ENCODE peak calls at places on chromosomes 7 and 10, in four cellular contexts. One of them, this sample, is unnamed.

GRCh38 chr10:34743804-34744203 is 71.3 kb downstream of the PARD3 start:
- DNase-seq in fibroblast of lung: peak; percentile 37
- DNase-seq in CD8-positive, alpha-beta T cell: no peak
- DNase-seq in CD4-positive, alpha-beta T cell: no peak
- DNase-seq in this sample: no peak

GRCh38 chr7:15313361-15313760 is 248.5 kb downstream of the AGMO start:
- DNase-seq in CD4-positive, alpha-beta T cell: no peak
- DNase-seq in CD8-positive, alpha-beta T cell: no peak
- DNase-seq in fibroblast of lung: no peak
- DNase-seq in this sample: no peak

GRCh38 chr7:47581821-47582747 is at the start of gene TNS3:
- DNase-seq in CD8-positive, alpha-beta T cell: no peak
- DNase-seq in CD4-positive, alpha-beta T cell: no peak
- DNase-seq in fibroblast of lung: peak; percentile 44
- DNase-seq in this sample: no peak

GRCh38 chr10:1035201-1035600 is 9.5 kb upstream of the IDI2 start:
- DNase-seq in CD4-positive, alpha-beta T cell: no peak
- DNase-seq in fibroblast of lung: no peak
- DNase-seq in CD8-positive, alpha-beta T cell: no peak
- DNase-seq in this sample: peak; percentile 23

GRCh38 chr7:128176696-128177095 is 64.4 kb upstream of the LEP start:
- DNase-seq in CD4-positive, alpha-beta T cell: no peak
- DNase-seq in fibroblast of lung: no peak
- DNase-seq in CD8-positive, alpha-beta T cell: no peak
- DNase-seq in this sample: no peak

GRCh38 chr7:96546426-96546825 is 163.2 kb downstream of the SEM1 start:
- DNase-seq in CD8-positive, alpha-beta T cell: no peak
- DNase-seq in fibroblast of lung: no peak
- DNase-seq in CD4-positive, alpha-beta T cell: no peak
- DNase-seq in this sample: no peak

GRCh38 chr10:122990278-122990677 is 10.1 kb downstream of the PSTK start:
- DNase-seq in CD8-positive, alpha-beta T cell: no peak
- DNase-seq in CD4-positive, alpha-beta T cell: no peak
- DNase-seq in fibroblast of lung: no peak
- DNase-seq in this sample: no peak

GRCh38 chr7:112414855-112415490 is 35.3 kb upstream of the IFRD1 start:
- DNase-seq in CD4-positive, alpha-beta T cell: no peak
- DNase-seq in fibroblast of lung: peak; percentile 55
- DNase-seq in CD8-positive, alpha-beta T cell: no peak
- DNase-seq in this sample: no peak

GRCh38 chr10:78865518-78865835 is 203.3 kb upstream of the ZMIZ1 start:
- DNase-seq in fibroblast of lung: peak; percentile 5
- DNase-seq in CD4-positive, alpha-beta T cell: no peak
- DNase-seq in CD8-positive, alpha-beta T cell: no peak
- DNase-seq in this sample: no peak

GRCh38 chr10:53223846-53224245 is 451.3 kb upstream of the MBL2 start:
- DNase-seq in fibroblast of lung: peak; percentile 2
- DNase-seq in CD8-positive, alpha-beta T cell: no peak
- DNase-seq in CD4-positive, alpha-beta T cell: no peak
- DNase-seq in this sample: no peak

GRCh38 chr10:130135676-130136213 is 446 bp upstream of the GLRX3 start:
- DNase-seq in CD8-positive, alpha-beta T cell: no peak
- DNase-seq in fibroblast of lung: no peak
- DNase-seq in CD4-positive, alpha-beta T cell: no peak
- DNase-seq in this sample: no peak

GRCh38 chr7:28272461-28272877 is 91.9 kb upstream of the JAZF1 start:
- DNase-seq in fibroblast of lung: peak; percentile 74
- DNase-seq in CD8-positive, alpha-beta T cell: no peak
- DNase-seq in CD4-positive, alpha-beta T cell: peak; percentile 7
- DNase-seq in this sample: no peak

GRCh38 chr10:122051609-122052385 is 62.8 kb downstream of the TACC2 start:
- DNase-seq in CD8-positive, alpha-beta T cell: no peak
- DNase-seq in CD4-positive, alpha-beta T cell: no peak
- DNase-seq in fibroblast of lung: peak; percentile 73
- DNase-seq in this sample: no peak

GRCh38 chr7:146411975-146412374 is 295.4 kb downstream of the CNTNAP2 start:
- DNase-seq in CD4-positive, alpha-beta T cell: no peak
- DNase-seq in fibroblast of lung: no peak
- DNase-seq in CD8-positive, alpha-beta T cell: no peak
- DNase-seq in this sample: no peak

GRCh38 chr7:155741805-155742204 is 70.5 kb downstream of the SHH start:
- DNase-seq in CD4-positive, alpha-beta T cell: no peak
- DNase-seq in fibroblast of lung: no peak
- DNase-seq in CD8-positive, alpha-beta T cell: no peak
- DNase-seq in this sample: peak; percentile 28

GRCh38 chr10:70738425-70739121 is 46.6 kb downstream of the TBATA start:
- DNase-seq in CD8-positive, alpha-beta T cell: no peak
- DNase-seq in fibroblast of lung: no peak
- DNase-seq in CD4-positive, alpha-beta T cell: no peak
- DNase-seq in this sample: no peak

GRCh38 chr7:80420876-80421275 is 91.0 kb downstream of the GNAT3 start:
- DNase-seq in CD8-positive, alpha-beta T cell: no peak
- DNase-seq in CD4-positive, alpha-beta T cell: no peak
- DNase-seq in fibroblast of lung: no peak
- DNase-seq in this sample: no peak

GRCh38 chr7:96184783-96185182 is 137.1 kb downstream of the SLC25A13 start:
- DNase-seq in fibroblast of lung: no peak
- DNase-seq in CD4-positive, alpha-beta T cell: no peak
- DNase-seq in CD8-positive, alpha-beta T cell: no peak
- DNase-seq in this sample: no peak

GRCh38 chr7:28093617-28094232 is 86.9 kb downstream of the JAZF1 start:
- DNase-seq in fibroblast of lung: peak; percentile 73
- DNase-seq in CD4-positive, alpha-beta T cell: peak; percentile 2
- DNase-seq in CD8-positive, alpha-beta T cell: peak; percentile 18
- DNase-seq in this sample: peak; percentile 40

GRCh38 chr10:21888959-21889358 is 114.6 kb downstream of the DNAJC1 start:
- DNase-seq in fibroblast of lung: no peak
- DNase-seq in CD8-positive, alpha-beta T cell: peak; percentile 11
- DNase-seq in CD4-positive, alpha-beta T cell: peak; percentile 4
- DNase-seq in this sample: no peak

GRCh38 chr10:24438800-24439199 is 229.9 kb downstream of the KIAA1217 start:
- DNase-seq in CD8-positive, alpha-beta T cell: no peak
- DNase-seq in fibroblast of lung: no peak
- DNase-seq in CD4-positive, alpha-beta T cell: no peak
- DNase-seq in this sample: no peak

GRCh38 chr7:149354119-149354518 is 92.1 kb downstream of the ZNF783 start:
- DNase-seq in CD4-positive, alpha-beta T cell: no peak
- DNase-seq in fibroblast of lung: no peak
- DNase-seq in CD8-positive, alpha-beta T cell: no peak
- DNase-seq in this sample: no peak

GRCh38 chr7:108417144-108417543 is 39.1 kb downstream of the NRCAM start:
- DNase-seq in CD4-positive, alpha-beta T cell: no peak
- DNase-seq in CD8-positive, alpha-beta T cell: no peak
- DNase-seq in fibroblast of lung: no peak
- DNase-seq in this sample: no peak

GRCh38 chr7:77550586-77550985 is 13.5 kb downstream of the PTPN12 start:
- DNase-seq in CD4-positive, alpha-beta T cell: no peak
- DNase-seq in fibroblast of lung: peak; percentile 59
- DNase-seq in CD8-positive, alpha-beta T cell: no peak
- DNase-seq in this sample: no peak
- H3K27ac ChIP-seq in CD4-positive, alpha-beta T cell: no peak overlapping the region
- H3K27ac ChIP-seq in fibroblast of lung: no peak overlapping the region
- H3K27ac ChIP-seq in CD8-positive, alpha-beta T cell: no peak overlapping the region
- H3K27ac ChIP-seq in this sample: no peak overlapping the region

DNA sequence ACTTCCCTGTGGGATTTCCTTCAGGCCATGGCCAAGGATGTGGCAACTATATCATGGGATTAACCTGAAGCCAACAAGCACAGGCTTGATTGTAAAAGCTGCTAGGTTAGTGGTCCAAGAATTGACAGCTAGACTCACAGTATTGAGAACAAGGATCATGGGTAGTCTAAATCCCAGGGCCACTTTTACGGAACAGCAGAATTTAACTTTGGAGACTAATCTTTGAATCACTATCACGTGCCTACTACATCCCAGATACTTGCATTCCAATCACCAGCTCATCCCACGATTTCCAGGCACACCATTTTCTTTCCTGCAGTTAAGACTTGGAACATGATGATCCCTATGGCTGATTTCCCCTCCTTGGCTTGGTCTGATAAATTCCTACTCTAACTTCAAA is 65.6 kb upstream of the ADO start:
- DNase-seq in fibroblast of lung: peak; percentile 62
- DNase-seq in CD8-positive, alpha-beta T cell: no peak
- DNase-seq in CD4-positive, alpha-beta T cell: no peak
- DNase-seq in this sample: no peak
- H3K27ac ChIP-seq in fibroblast of lung: no peak overlapping the region
- H3K27ac ChIP-seq in CD8-positive, alpha-beta T cell: no peak overlapping the region
- H3K27ac ChIP-seq in CD4-positive, alpha-beta T cell: no peak overlapping the region
- H3K27ac ChIP-seq in this sample: no peak overlapping the region

GRCh38 chr7:130353196-130353595 is 8.6 kb downstream of the CPA5 start:
- DNase-seq in CD4-positive, alpha-beta T cell: no peak
- DNase-seq in CD8-positive, alpha-beta T cell: no peak
- DNase-seq in fibroblast of lung: no peak
- DNase-seq in this sample: no peak

GRCh38 chr7:130350945-130351663 is 6.5 kb downstream of the CPA5 start:
- DNase-seq in CD4-positive, alpha-beta T cell: no peak
- DNase-seq in CD8-positive, alpha-beta T cell: no peak
- DNase-seq in fibroblast of lung: peak; percentile 68
- DNase-seq in this sample: no peak

GRCh38 chr7:130352335-130353074 is 7.9 kb downstream of the CPA5 start:
- DNase-seq in CD8-positive, alpha-beta T cell: no peak
- DNase-seq in fibroblast of lung: peak; percentile 86
- DNase-seq in CD4-positive, alpha-beta T cell: no peak
- DNase-seq in this sample: no peak

GRCh38 chr7:130349911-130350782 is 5.5 kb downstream of the CPA5 start:
- DNase-seq in CD4-positive, alpha-beta T cell: no peak
- DNase-seq in fibroblast of lung: peak; percentile 39
- DNase-seq in CD8-positive, alpha-beta T cell: no peak
- DNase-seq in this sample: no peak

GRCh38 chr7:130351664-130352015 is 7.0 kb downstream of the CPA5 start:
- DNase-seq in fibroblast of lung: no peak
- DNase-seq in CD4-positive, alpha-beta T cell: no peak
- DNase-seq in CD8-positive, alpha-beta T cell: no peak
- DNase-seq in this sample: no peak
- H3K27ac ChIP-seq in fibroblast of lung: peak overlapping the region; percentile 79
- H3K27ac ChIP-seq in CD4-positive, alpha-beta T cell: no peak overlapping the region
- H3K27ac ChIP-seq in CD8-positive, alpha-beta T cell: no peak overlapping the region
- H3K27ac ChIP-seq in this sample: no peak overlapping the region

DNA sequence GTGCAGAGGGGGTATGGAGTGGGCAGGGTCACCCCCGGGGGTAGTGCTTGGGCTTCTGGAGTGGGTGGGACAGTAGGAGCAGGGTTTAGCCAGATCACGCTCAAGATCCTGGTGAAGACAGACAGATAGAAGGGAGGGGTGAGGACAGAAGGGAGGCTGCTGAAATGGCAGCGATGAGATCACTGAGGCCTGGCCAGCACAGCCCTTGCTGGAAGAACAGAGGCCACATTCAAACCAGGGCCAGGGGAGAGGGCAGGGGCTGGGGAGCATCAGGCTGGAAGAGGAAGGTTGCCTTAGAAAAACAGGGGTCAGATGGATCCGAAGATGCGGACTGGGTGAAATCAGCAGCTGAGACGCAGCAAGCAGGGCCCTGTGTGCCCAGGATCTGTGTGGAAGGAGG is 105.9 kb downstream of the GRB10 start:
- DNase-seq in CD8-positive, alpha-beta T cell: no peak
- DNase-seq in fibroblast of lung: no peak
- DNase-seq in CD4-positive, alpha-beta T cell: no peak
- DNase-seq in this sample: peak; percentile 36
- H3K27ac ChIP-seq in CD8-positive, alpha-beta T cell: no peak overlapping the region
- H3K27ac ChIP-seq in fibroblast of lung: no peak overlapping the region
- H3K27ac ChIP-seq in CD4-positive, alpha-beta T cell: no peak overlapping the region
- H3K27ac ChIP-seq in this sample: peak overlapping the region; percentile 80

DNA sequence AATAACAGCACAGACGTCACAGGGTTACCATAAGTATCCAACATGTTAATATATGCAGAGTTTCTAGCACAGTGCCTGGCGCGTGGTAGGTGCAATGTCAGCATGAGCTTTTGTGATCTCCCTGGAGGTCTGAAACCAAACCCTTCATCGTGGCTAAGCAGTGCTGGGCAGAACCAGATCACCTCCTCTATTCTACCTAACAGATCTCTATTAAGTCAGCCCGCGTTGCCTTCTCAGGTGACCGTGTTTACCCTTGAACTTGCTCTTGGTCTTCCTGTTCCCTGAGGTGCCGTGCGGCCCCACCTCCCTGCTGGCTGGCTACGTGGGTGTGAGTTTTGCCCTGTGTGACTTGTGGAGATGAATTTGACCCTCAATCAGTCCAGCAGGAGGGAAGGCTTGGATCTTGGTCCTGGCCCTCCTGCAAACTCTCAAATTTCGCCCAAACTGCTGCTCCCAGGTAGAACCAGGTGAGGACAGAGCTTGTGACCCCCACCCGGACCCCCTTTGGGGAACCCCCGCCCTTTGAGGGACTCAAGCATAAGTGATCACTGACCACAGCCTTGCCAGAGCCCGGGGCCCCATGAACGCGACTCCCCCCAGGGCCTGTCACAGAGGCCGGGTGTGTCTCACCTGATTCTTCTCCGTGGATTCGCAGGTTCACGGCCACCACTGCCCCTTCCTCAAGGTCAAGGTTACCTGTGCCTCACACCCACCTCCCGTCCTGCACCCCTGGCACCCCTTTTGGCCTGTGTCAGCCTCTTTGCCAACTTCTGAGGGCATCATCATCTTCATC is 54.2 kb downstream of the ELFN1 start:
- DNase-seq in CD4-positive, alpha-beta T cell: no peak
- DNase-seq in CD8-positive, alpha-beta T cell: no peak
- DNase-seq in fibroblast of lung: no peak
- DNase-seq in this sample: no peak
- H3K27ac ChIP-seq in CD4-positive, alpha-beta T cell: no peak overlapping the region
- H3K27ac ChIP-seq in CD8-positive, alpha-beta T cell: no peak overlapping the region
- H3K27ac ChIP-seq in fibroblast of lung: no peak overlapping the region
- H3K27ac ChIP-seq in this sample: no peak overlapping the region

DNA sequence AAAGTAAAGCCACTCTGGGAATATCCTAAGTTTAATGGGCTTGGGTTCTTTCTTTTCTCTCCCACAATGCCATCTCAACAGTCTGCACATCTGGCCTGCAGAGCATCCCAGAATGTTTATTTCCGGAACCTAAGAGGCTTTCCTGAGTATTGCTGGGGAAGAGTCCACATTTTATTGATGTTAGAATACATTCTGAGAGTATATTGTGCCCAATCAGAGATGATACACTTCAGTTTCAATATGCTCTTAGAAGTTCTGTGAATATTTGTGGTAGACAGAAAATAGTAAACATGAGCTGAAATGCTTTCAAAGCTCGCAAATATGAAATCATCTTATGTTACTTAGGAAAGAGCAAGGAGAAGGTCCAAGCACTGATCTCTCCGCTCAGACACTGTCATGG is 200.6 kb downstream of the TWIST1 start:
- DNase-seq in CD4-positive, alpha-beta T cell: no peak
- DNase-seq in CD8-positive, alpha-beta T cell: no peak
- DNase-seq in fibroblast of lung: no peak
- DNase-seq in this sample: no peak
- H3K27ac ChIP-seq in CD4-positive, alpha-beta T cell: no peak overlapping the region
- H3K27ac ChIP-seq in CD8-positive, alpha-beta T cell: no peak overlapping the region
- H3K27ac ChIP-seq in fibroblast of lung: no peak overlapping the region
- H3K27ac ChIP-seq in this sample: no peak overlapping the region

GRCh38 chr7:50371551-50372021 is 67.1 kb downstream of the IKZF1 start:
- DNase-seq in fibroblast of lung: no peak
- DNase-seq in CD8-positive, alpha-beta T cell: no peak
- DNase-seq in CD4-positive, alpha-beta T cell: no peak
- DNase-seq in this sample: no peak
- H3K27ac ChIP-seq in fibroblast of lung: no peak overlapping the region
- H3K27ac ChIP-seq in CD8-positive, alpha-beta T cell: no peak overlapping the region
- H3K27ac ChIP-seq in CD4-positive, alpha-beta T cell: peak overlapping the region; percentile 51
- H3K27ac ChIP-seq in this sample: no peak overlapping the region

This sample was measured in substantia nigra.